ENCODE peak calls at places on chromosomes 13 and 19, in eight cellular contexts. W is stimulated activated CD8-positive, alpha-beta memory T cell treated with anti-CD3 and anti-CD28 coated beads, Interleukin-7, amount 100 ng/mL, for 24 hours; T is NCI-H510A; B is NCI-H1105 treated with DMSO at 0.1 percent for 48 hours; I is activated CD4-positive, CD25-positive, alpha-beta regulatory T cell treated with anti-CD3 and anti-CD28 coated beads, Interleukin-2, amount 50 U/mL, for 16 hours; J is stimulated activated CD4-positive, alpha-beta T cell treated with anti-CD3 and anti-CD28 coated beads, Interleukin-12 subunit alpha, Interleukin-12 subunit beta, amount 100 ng/mL, for 48 hours; F is heart right ventricle; S is RKO. R is an unnamed sample.

GRCh38 chr19:42323852-42324654 is 1.4 kb upstream of the MEGF8 start:
- DNase-seq in W (no peak), B (no peak), F (no peak), J (no peak), I (no peak), T (no peak), S (no peak), R (no peak)

GRCh38 chr13:26208292-26208691 is 13.8 kb downstream of the RNF6 start:
- DNase-seq in W (no peak), B (no peak), J (no peak), T (no peak), F (no peak), I (no peak), S (no peak), R (no peak)

GRCh38 chr19:5695649-5696195 is 5.6 kb downstream of the RPL36 start:
- DNase-seq in J (no peak), S (no peak), F (no peak), I (no peak), W (no peak), T (no peak), B (no peak), R (no peak)

GRCh38 chr13:79654520-79654919 is 173.6 kb downstream of the NDFIP2 start:
- DNase-seq in T (no peak), F (no peak), S (no peak), W (no peak), I (no peak), B (no peak), J (no peak), R (no peak)

GRCh38 chr19:40270362-40271089 is 14.6 kb downstream of the AKT2 start:
- DNase-seq in B (no peak), T (no peak), W (no peak), F (no peak), S (no peak), I (no peak), J (no peak), R (no peak)

GRCh38 chr19:45200614-45201013 is 22.0 kb downstream of the BLOC1S3 start:
- DNase-seq in J (no peak), T (no peak), I (no peak), W (no peak), F (peak), S (peak), B (no peak), R (peak)

GRCh38 chr13:114261328-114261965 is 20.0 kb upstream of the UPF3A start:
- DNase-seq in B (no peak), F (no peak), J (no peak), W (no peak), I (no peak), S (no peak), T (no peak), R (no peak)

GRCh38 chr13:50989476-50989875 is 79.9 kb downstream of the RNASEH2B start:
- DNase-seq in S (no peak), B (no peak), I (no peak), W (no peak), T (peak), J (no peak), F (no peak), R (no peak)

GRCh38 chr13:37383066-37383465 is 215.5 kb downstream of the POSTN start:
- DNase-seq in I (no peak), S (no peak), W (no peak), T (no peak), J (no peak), B (no peak), F (no peak), R (no peak)

GRCh38 chr19:4342421-4343055 is 824 bp upstream of the MPND start:
- DNase-seq in I (peak), J (peak), T (peak), B (peak), S (peak), F (peak), W (peak), R (peak)

GRCh38 chr19:40204381-40204780 is 13.2 kb downstream of the MAP3K10 start:
- DNase-seq in B (no peak), I (no peak), J (no peak), F (no peak), T (no peak), S (no peak), W (no peak), R (no peak)

GRCh38 chr19:46372901-46373572 is 26.1 kb downstream of the PPP5C start:
- DNase-seq in W (no peak), B (no peak), J (no peak), F (no peak), S (no peak), I (no peak), T (no peak), R (peak)

GRCh38 chr19:29539131-29539530 is 13.3 kb downstream of the VSTM2B start:
- DNase-seq in I (no peak), B (no peak), F (no peak), S (no peak), W (no peak), T (no peak), J (no peak), R (no peak)

GRCh38 chr13:24038846-24039330 is 121.6 kb upstream of the SPATA13 start:
- DNase-seq in S (no peak), F (no peak), B (no peak), I (no peak), J (no peak), W (no peak), T (no peak), R (no peak)

GRCh38 chr13:43838909-43839308 is 40.6 kb downstream of the CCDC122 start:
- DNase-seq in B (no peak), S (no peak), F (no peak), W (no peak), J (no peak), T (no peak), I (no peak), R (no peak)

GRCh38 chr19:31289976-31290375 is 59.3 kb downstream of the TSHZ3 start:
- DNase-seq in I (no peak), J (no peak), T (no peak), B (no peak), F (no peak), S (no peak), W (no peak), R (no peak)

GRCh38 chr13:102038787-102039186 is 363.1 kb downstream of the FGF14 start:
- DNase-seq in B (no peak), S (no peak), I (no peak), T (no peak), F (no peak), W (no peak), J (no peak), R (no peak)

GRCh38 chr13:48686810-48687209 is 33.1 kb downstream of the CYSLTR2 start:
- DNase-seq in I (no peak), W (no peak), J (no peak), T (no peak), F (no peak), S (no peak), B (no peak), R (no peak)

GRCh38 chr19:36605101-36605838 is at the start of gene ZNF382:
- DNase-seq in F (peak), B (peak), J (peak), T (no peak), W (peak), I (peak), S (no peak), R (no peak)

GRCh38 chr13:40141859-40142555 is 486.5 kb downstream of the COG6 start:
- DNase-seq in F (no peak), S (no peak), W (no peak), J (no peak), T (no peak), I (no peak), B (no peak), R (peak)

GRCh38 chr19:41320185-41320518 is 10.2 kb downstream of the CCDC97 start:
- DNase-seq in I (no peak), S (no peak), W (no peak), J (no peak), F (no peak), T (no peak), B (no peak), R (no peak)

GRCh38 chr13:26022538-26023292 is 29.1 kb downstream of the SHISA2 start:
- DNase-seq in F (peak), W (no peak), B (no peak), T (peak), J (no peak), S (peak), I (no peak), R (peak)

GRCh38 chr19:10279737-10280442 is 6.9 kb upstream of the ICAM4 start:
- DNase-seq in T (no peak), J (no peak), F (no peak), S (no peak), W (no peak), I (no peak), B (no peak), R (no peak)

GRCh38 chr19:48964205-48965032 is 690 bp upstream of the FTL start:
- DNase-seq in W (no peak), B (no peak), S (no peak), J (no peak), T (no peak), F (no peak), I (no peak), R (peak)

GRCh38 chr19:39372047-39372802 is 18.7 kb downstream of the PAF1 start:
- DNase-seq in S (no peak), T (no peak), I (no peak), B (no peak), J (no peak), F (peak), W (no peak), R (no peak)

GRCh38 chr19:29542776-29543175 is 17.0 kb downstream of the VSTM2B start:
- DNase-seq in S (no peak), J (no peak), T (no peak), I (no peak), F (no peak), B (no peak), W (no peak), R (no peak)

GRCh38 chr13:77298403-77298802 is 28.5 kb downstream of the MYCBP2 start:
- DNase-seq in W (no peak), S (no peak), T (no peak), B (no peak), I (no peak), F (no peak), J (no peak), R (no peak)

GRCh38 chr19:32416749-32417469 is 11.3 kb downstream of the DPY19L3 start:
- DNase-seq in F (no peak), J (no peak), B (no peak), I (no peak), S (peak), W (no peak), T (no peak), R (no peak)

GRCh38 chr19:6490134-6490533 is 8.5 kb upstream of the DENND1C start:
- DNase-seq in J (no peak), F (no peak), I (no peak), W (no peak), T (no peak), B (no peak), S (no peak), R (no peak)

GRCh38 chr13:76813874-76814273 is 72.3 kb downstream of the KCTD12 start:
- DNase-seq in I (no peak), T (no peak), S (no peak), J (no peak), B (no peak), F (no peak), W (no peak), R (peak)

GRCh38 chr19:18021121-18021755 is 13.3 kb downstream of the ARRDC2 start:
- DNase-seq in J (peak), T (no peak), S (no peak), B (no peak), F (peak), I (no peak), W (no peak), R (peak)

R was measured in HT-29.